ENCODE peak calls at places on chromosome 16, in eight cellular contexts. L is stomach; C is SW480; M is MCF 10A; K is NCI-H748 treated with DMSO at 0.1 percent for 48 hours; D is stimulated activated CD4-positive, alpha-beta T cell treated with anti-CD3 and anti-CD28 coated beads, Interleukin-15, amount 100 ng/mL, for 1 hour; V is AG10803; N is EL. B is an unnamed sample.

GRCh38 chr16:78395035-78395434 is 295.6 kb downstream of the WWOX start:
- DNase-seq in N (no peak), C (no peak), K (no peak), D (no peak), V (no peak), L (no peak), M (no peak), B (no peak)

GRCh38 chr16:85384831-85385462 is 228.2 kb upstream of the GSE1 start:
- DNase-seq in V (no peak), M (peak; percentile 91), D (no peak), L (peak; percentile 55), K (peak; percentile 43), C (peak; percentile 73), N (no peak), B (no peak)

GRCh38 chr16:70768205-70768580 is 32.8 kb downstream of the VAC14 start:
- DNase-seq in V (peak; percentile 61), M (no peak), N (no peak), K (no peak), D (no peak), C (no peak), L (no peak), B (no peak)

GRCh38 chr16:82368041-82368440 is 198.0 kb upstream of the MPHOSPH6 start:
- DNase-seq in K (no peak), M (peak; percentile 52), V (peak; percentile 35), D (no peak), N (peak; percentile 27), C (peak; percentile 12), L (peak; percentile 66), B (no peak)

GRCh38 chr16:46884513-46885293 is 541 bp downstream of the GPT2 start:
- DNase-seq in M (no peak), D (no peak), K (no peak), N (no peak), V (no peak), C (no peak), L (no peak), B (no peak)

GRCh38 chr16:3655791-3656490 is 1.4 kb downstream of the DNASE1 start:
- DNase-seq in M (no peak), K (no peak), V (no peak), N (no peak), L (no peak), C (no peak), D (no peak), B (no peak)

GRCh38 chr16:59210955-59211541 is 476.9 kb upstream of the GOT2 start:
- DNase-seq in D (no peak), L (no peak), C (no peak), K (no peak), M (peak; percentile 32), V (peak; percentile 64), N (peak; percentile 94), B (no peak)

GRCh38 chr16:13429411-13429810 is 490.5 kb upstream of the ERCC4 start:
- DNase-seq in D (no peak), C (no peak), L (no peak), M (peak; percentile 17), K (no peak), V (peak; percentile 42), N (peak; percentile 6), B (no peak)

GRCh38 chr16:58127634-58128033 is 1.5 kb downstream of the CFAP20 start:
- DNase-seq in V (peak; percentile 15), D (no peak), C (no peak), N (no peak), M (peak; percentile 5), K (no peak), L (no peak), B (no peak)

GRCh38 chr16:17777461-17777863 is 306.7 kb upstream of the XYLT1 start:
- DNase-seq in D (no peak), M (peak; percentile 57), K (no peak), V (peak; percentile 75), N (peak; percentile 57), L (no peak), C (peak; percentile 54), B (no peak)

GRCh38 chr16:84356591-84357116 is 11.7 kb upstream of the ATP2C2 start:
- DNase-seq in D (no peak), L (peak; percentile 32), M (no peak), N (peak; percentile 15), V (no peak), K (peak; percentile 30), C (peak; percentile 33), B (no peak)

GRCh38 chr16:57623251-57624043 is 5.0 kb upstream of the ADGRG1 start:
- DNase-seq in C (peak; percentile 97), M (peak; percentile 93), N (peak; percentile 28), K (no peak), L (peak; percentile 78), D (no peak), V (no peak), B (no peak)

GRCh38 chr16:86391486-86391885 is 118.8 kb upstream of the FOXF1 start:
- DNase-seq in C (no peak), N (peak; percentile 59), V (no peak), L (no peak), K (no peak), D (no peak), M (no peak), B (no peak)

GRCh38 chr16:50103764-50104163 is 38.0 kb downstream of the HEATR3 start:
- DNase-seq in V (peak; percentile 75), C (no peak), D (no peak), L (no peak), M (peak; percentile 60), K (no peak), N (peak; percentile 40), B (no peak)

GRCh38 chr16:66469291-66469931 is 42.3 kb downstream of the BEAN1 start:
- DNase-seq in L (peak; percentile 16), C (no peak), K (no peak), M (no peak), N (no peak), D (no peak), V (no peak), B (no peak)

GRCh38 chr16:56985288-56985961 is 3.9 kb upstream of the NLRC5 start:
- DNase-seq in K (no peak), C (peak; percentile 50), L (peak; percentile 57), N (peak; percentile 87), M (peak; percentile 90), V (peak; percentile 88), D (no peak), B (no peak)

GRCh38 chr16:1296688-1297412 is 12.6 kb upstream of the UBE2I start:
- DNase-seq in N (peak; percentile 58), L (no peak), K (no peak), M (peak; percentile 65), C (peak; percentile 97), V (peak; percentile 34), D (no peak), B (no peak)

GRCh38 chr16:75457485-75458021 is 6.9 kb downstream of the TMEM170A start:
- DNase-seq in L (no peak), D (no peak), K (no peak), M (no peak), N (no peak), C (no peak), V (no peak), B (no peak)

GRCh38 chr16:24776486-24777220 is 47.2 kb downstream of the TNRC6A start:
- DNase-seq in V (peak; percentile 55), K (no peak), M (no peak), C (no peak), D (no peak), N (no peak), L (peak; percentile 43), B (no peak)

GRCh38 chr16:16158082-16158658 is 65.1 kb downstream of the ABCC6 start:
- DNase-seq in L (no peak), D (no peak), M (no peak), C (no peak), V (no peak), K (no peak), N (no peak), B (no peak)

GRCh38 chr16:58107228-58107627 is 22.0 kb downstream of the CFAP20 start:
- DNase-seq in C (no peak), L (no peak), V (no peak), D (no peak), K (no peak), M (no peak), N (no peak), B (no peak)

GRCh38 chr16:31869511-31870201 is 4.0 kb upstream of the ZNF267 start:
- DNase-seq in M (peak; percentile 58), C (peak; percentile 39), N (peak; percentile 83), D (no peak), V (peak; percentile 66), K (no peak), L (no peak), B (peak; percentile 75)

GRCh38 chr16:31092330-31092729 is 2.3 kb downstream of the VKORC1 start:
- DNase-seq in K (no peak), L (no peak), M (no peak), C (no peak), N (peak; percentile 73), V (peak; percentile 44), D (no peak), B (no peak)

GRCh38 chr16:68093816-68094613 is 8.8 kb downstream of the NFATC3 start:
- DNase-seq in L (no peak), M (peak; percentile 35), C (no peak), D (no peak), K (no peak), N (peak; percentile 50), V (peak; percentile 61), B (peak; percentile 45)

GRCh38 chr16:17367932-17368331 is 102.8 kb downstream of the XYLT1 start:
- DNase-seq in C (no peak), M (peak; percentile 46), D (no peak), V (peak; percentile 60), L (no peak), N (peak; percentile 77), K (no peak), B (no peak)